ENCODE peak calls at places on chromosome 14, in six cellular contexts. L is lung, A is IMR-90, Z is omental fat pad, T is NCI-H2029 treated with DMSO at 0.1 percent for 48 hours, Y is fibroblast of mammary gland. E is an unnamed sample.
A peak's percentile ranks its signal among the peaks of the same experiment; 100 is the strongest.

GRCh38 chr14:32509632-32510187 is 180.6 kb downstream of the AKAP6 start:
- DNase-seq in L (peak; percentile 32), A (peak; percentile 97), Z (no peak), T (peak; percentile 100), Y (peak; percentile 85), E (no peak)

GRCh38 chr14:98912655-98913054 is 359.3 kb downstream of the BCL11B start:
- DNase-seq in L (no peak), A (no peak), Z (no peak), T (no peak), Y (no peak), E (no peak)

GRCh38 chr14:96268426-96269358 is 12.7 kb downstream of the BDKRB1 start:
- DNase-seq in L (no peak), A (peak; percentile 99), Z (peak; percentile 63), T (no peak), Y (peak; percentile 98), E (no peak)

GRCh38 chr14:54769955-54770863 is 132.4 kb downstream of the GCH1 start:
- DNase-seq in L (no peak), A (no peak), Z (no peak), T (no peak), Y (no peak), E (no peak)

GRCh38 chr14:100015251-100015655 is 50.0 kb upstream of the EVL start:
- DNase-seq in L (no peak), A (peak; percentile 53), Z (no peak), T (no peak), Y (no peak), E (no peak)

GRCh38 chr14:57820581-57820980 is 45.3 kb downstream of the SLC35F4 start:
- DNase-seq in L (no peak), A (no peak), Z (no peak), T (no peak), Y (no peak), E (no peak)

GRCh38 chr14:24132061-24132685 is 1.7 kb downstream of the FITM1 start:
- DNase-seq in L (no peak), A (no peak), Z (no peak), T (peak; percentile 72), Y (no peak), E (peak; percentile 52)

GRCh38 chr14:73462815-73463214 is 4.5 kb upstream of the NUMB start:
- DNase-seq in L (no peak), A (no peak), Z (no peak), T (no peak), Y (peak; percentile 60), E (no peak)

GRCh38 chr14:29741909-29742401 is 185.7 kb downstream of the PRKD1 start:
- DNase-seq in L (no peak), A (peak; percentile 57), Z (no peak), T (peak; percentile 90), Y (peak; percentile 79), E (no peak)

GRCh38 chr14:42855159-42855558 is 1248.5 kb downstream of the LRFN5 start:
- DNase-seq in L (no peak), A (peak; percentile 2), Z (no peak), T (no peak), Y (peak; percentile 2), E (no peak)

GRCh38 chr14:22846811-22847307 is 10.5 kb downstream of the MMP14 start:
- DNase-seq in L (no peak), A (no peak), Z (no peak), T (no peak), Y (no peak), E (no peak)

GRCh38 chr14:61322799-61323290 is 1.5 kb downstream of the PRKCH start:
- DNase-seq in L (peak; percentile 38), A (peak; percentile 2), Z (no peak), T (peak; percentile 90), Y (peak; percentile 17), E (peak; percentile 67)

GRCh38 chr14:81970307-81970706 is 436.7 kb upstream of the SEL1L start:
- DNase-seq in L (no peak), A (no peak), Z (no peak), T (no peak), Y (no peak), E (no peak)

GRCh38 chr14:21734457-21735074 is 60.9 kb upstream of the OR4E1 start:
- DNase-seq in L (no peak), A (peak; percentile 39), Z (no peak), T (no peak), Y (peak; percentile 59), E (peak; percentile 52)

GRCh38 chr14:91786188-91786587 is 54.3 kb upstream of the CATSPERB start:
- DNase-seq in L (no peak), A (no peak), Z (no peak), T (no peak), Y (no peak), E (no peak)

GRCh38 chr14:95518045-95518751 is 1.7 kb upstream of the SYNE3 start:
- DNase-seq in L (no peak), A (peak; percentile 57), Z (no peak), T (no peak), Y (no peak), E (no peak)

GRCh38 chr14:89400529-89400928 is 16.5 kb downstream of the FOXN3 start:
- DNase-seq in L (no peak), A (no peak), Z (no peak), T (no peak), Y (no peak), E (no peak)

GRCh38 chr14:72558721-72559120 is 335.2 kb downstream of the DPF3 start:
- DNase-seq in L (no peak), A (peak; percentile 56), Z (no peak), T (no peak), Y (peak; percentile 86), E (no peak)

GRCh38 chr14:52272375-52272774 is 4.9 kb downstream of the PTGDR start:
- DNase-seq in L (no peak), A (peak; percentile 40), Z (no peak), T (no peak), Y (peak; percentile 64), E (no peak)

GRCh38 chr14:77307099-77307496 is 13.6 kb downstream of the POMT2 start:
- DNase-seq in L (no peak), A (peak; percentile 20), Z (no peak), T (no peak), Y (no peak), E (no peak)

GRCh38 chr14:77469041-77469440 is 11.1 kb downstream of the AHSA1 start:
- DNase-seq in L (no peak), A (no peak), Z (no peak), T (no peak), Y (no peak), E (no peak)

GRCh38 chr14:78849952-78850351 is 679.8 kb downstream of the NRXN3 start:
- DNase-seq in L (no peak), A (no peak), Z (no peak), T (no peak), Y (no peak), E (no peak)

GRCh38 chr14:35193161-35193560 is 70.8 kb downstream of the PRORP start:
- DNase-seq in L (no peak), A (no peak), Z (no peak), T (no peak), Y (no peak), E (no peak)

GRCh38 chr14:44901696-44902095 is 60.1 kb downstream of the KLHL28 start:
- DNase-seq in L (no peak), A (no peak), Z (no peak), T (no peak), Y (no peak), E (no peak)

GRCh38 chr14:59511916-59512530 is 27.7 kb downstream of the JKAMP start:
- DNase-seq in L (no peak), A (no peak), Z (no peak), T (peak; percentile 5), Y (no peak), E (no peak)

GRCh38 chr14:22666203-22666893 is 22.2 kb upstream of the OR6J1 start:
- DNase-seq in L (no peak), A (no peak), Z (no peak), T (no peak), Y (no peak), E (no peak)

GRCh38 chr14:54554401-54554800 is 12.5 kb upstream of the SAMD4A start:
- DNase-seq in L (no peak), A (no peak), Z (no peak), T (no peak), Y (no peak), E (no peak)

GRCh38 chr14:103136388-103137271 is 13.4 kb downstream of the TNFAIP2 start:
- DNase-seq in L (no peak), A (peak; percentile 73), Z (no peak), T (no peak), Y (peak; percentile 66), E (no peak)